ENCODE peak calls at places on chromosomes 12 and 14, in six cellular contexts. C is kidney glomerular epithelial cell; I is activated CD4-positive, alpha-beta T cell treated with anti-CD3 and anti-CD28 coated beads for 48 hours; A is COLO829; P is stimulated activated CD8-positive, alpha-beta memory T cell treated with anti-CD3 and anti-CD28 coated beads, Interleukin-12 subunit alpha, Interleukin-12 subunit beta, amount 100 ng/mL, for 1 hour; Z is mammary epithelial cell. H is an unnamed sample.

GRCh38 chr12:131511391-131511802 is 199.5 kb upstream of the SFSWAP start:
- DNase-seq in C (peak; percentile 41), I (peak; percentile 73), A (peak; percentile 42), P (peak; percentile 30), Z (peak; percentile 9), H (no peak)

GRCh38 chr14:104887623-104888488 is 22.8 kb downstream of the CEP170B start:
- DNase-seq in C (no peak), I (no peak), A (no peak), P (no peak), Z (no peak), H (no peak)

GRCh38 chr14:55867726-55868125 is 250.5 kb upstream of the PELI2 start:
- DNase-seq in C (no peak), I (no peak), A (no peak), P (no peak), Z (no peak), H (no peak)

GRCh38 chr14:100071545-100071944 is 6.3 kb downstream of the EVL start:
- DNase-seq in C (no peak), I (no peak), A (no peak), P (no peak), Z (no peak), H (no peak)

GRCh38 chr14:105357626-105358025 is 40.7 kb upstream of the TEX22 start:
- DNase-seq in C (no peak), I (no peak), A (no peak), P (no peak), Z (no peak), H (no peak)

GRCh38 chr12:93563807-93564538 is 8.5 kb upstream of the SOCS2 start:
- DNase-seq in C (peak; percentile 78), I (no peak), A (no peak), P (no peak), Z (peak; percentile 71), H (no peak)

GRCh38 chr14:84807673-84808072 is 722.3 kb upstream of the FLRT2 start:
- DNase-seq in C (no peak), I (no peak), A (no peak), P (no peak), Z (no peak), H (no peak)

GRCh38 chr14:103547941-103548462 is 14.5 kb downstream of the BAG5 start:
- DNase-seq in C (no peak), I (no peak), A (no peak), P (no peak), Z (no peak), H (no peak)

GRCh38 chr12:3119745-3120660 is 42.8 kb downstream of the TSPAN9 start:
- DNase-seq in C (peak; percentile 55), I (no peak), A (no peak), P (no peak), Z (peak; percentile 69), H (no peak)

GRCh38 chr14:98704441-98704840 is 567.6 kb downstream of the BCL11B start:
- DNase-seq in C (no peak), I (peak; percentile 11), A (no peak), P (peak; percentile 7), Z (no peak), H (no peak)

GRCh38 chr12:14510574-14510973 is 57.1 kb downstream of the PLBD1 start:
- DNase-seq in C (no peak), I (no peak), A (no peak), P (no peak), Z (no peak), H (no peak)

GRCh38 chr14:72528059-72528950 is 365.6 kb downstream of the DPF3 start:
- DNase-seq in C (peak; percentile 10), I (no peak), A (no peak), P (no peak), Z (peak; percentile 24), H (no peak)

GRCh38 chr14:95222151-95222631 is 64.9 kb upstream of the DICER1 start:
- DNase-seq in C (peak; percentile 94), I (no peak), A (no peak), P (no peak), Z (peak; percentile 37), H (no peak)

GRCh38 chr12:107775093-107775721 is 703 bp downstream of the ASCL4 start:
- DNase-seq in C (no peak), I (peak; percentile 12), A (no peak), P (no peak), Z (no peak), H (no peak)

GRCh38 chr14:26636571-26636970 is 38.7 kb upstream of the NOVA1 start:
- DNase-seq in C (no peak), I (no peak), A (no peak), P (no peak), Z (no peak), H (no peak)

GRCh38 chr12:78928200-78929074 is 63.9 kb downstream of the SYT1 start:
- DNase-seq in C (peak; percentile 68), I (no peak), A (peak; percentile 70), P (no peak), Z (peak; percentile 97), H (no peak)

GRCh38 chr14:22386924-22387775 is 201.9 kb downstream of the DAD1 start:
- DNase-seq in C (peak; percentile 50), I (no peak), A (peak; percentile 87), P (no peak), Z (peak; percentile 39), H (no peak)

GRCh38 chr12:30117483-30117882 is 333.7 kb upstream of the TMTC1 start:
- DNase-seq in C (no peak), I (no peak), A (no peak), P (no peak), Z (no peak), H (no peak)

GRCh38 chr12:26011099-26011498 is 52.6 kb downstream of the RASSF8 start:
- DNase-seq in C (no peak), I (no peak), A (no peak), P (no peak), Z (peak; percentile 34), H (no peak)

GRCh38 chr12:16844875-16845274 is 238.9 kb upstream of the LMO3 start:
- DNase-seq in C (no peak), I (no peak), A (no peak), P (no peak), Z (no peak), H (no peak)

GRCh38 chr14:25349269-25349668 is 299.3 kb upstream of the STXBP6 start:
- DNase-seq in C (no peak), I (peak; percentile 2), A (peak; percentile 3), P (no peak), Z (no peak), H (no peak)

GRCh38 chr12:7349418-7349817 is 45.5 kb downstream of the ACSM4 start:
- DNase-seq in C (no peak), I (no peak), A (no peak), P (no peak), Z (no peak), H (no peak)

GRCh38 chr14:69928111-69928523 is 48.9 kb downstream of the SMOC1 start:
- DNase-seq in C (no peak), I (no peak), A (no peak), P (no peak), Z (no peak), H (no peak)

GRCh38 chr14:70183991-70184390 is 4.8 kb downstream of the SLC8A3 start:
- DNase-seq in C (no peak), I (no peak), A (no peak), P (no peak), Z (no peak), H (no peak)

GRCh38 chr12:122081108-122081696 is 2.6 kb downstream of the MLXIP start:
- DNase-seq in C (peak; percentile 36), I (peak; percentile 44), A (peak; percentile 56), P (no peak), Z (peak; percentile 90), H (no peak)

GRCh38 chr12:12704593-12705230 is 8.7 kb upstream of the GPR19 start:
- DNase-seq in C (peak; percentile 94), I (no peak), A (peak; percentile 87), P (no peak), Z (peak; percentile 84), H (peak; percentile 82)

H was measured in brain pericyte.